ENCODE peak calls at places on chromosomes 12 and 14, in five cellular contexts. M is GM12878, O is K562, T is SK-N-SH, I is HepG2. S is an unnamed sample.

GRCh38 chr12:6165418-6165817 is 34.8 kb upstream of the CD9 start:
- DNase-seq in M (no peak), O (no peak), T (no peak), I (no peak), S (no peak)

GRCh38 chr12:64534672-64535199 is 75.6 kb upstream of the RASSF3 start:
- DNase-seq in M (no peak), O (no peak), T (no peak), I (no peak), S (no peak)

GRCh38 chr14:104657114-104657524 is 32.3 kb upstream of the INF2 start:
- DNase-seq in M (no peak), O (no peak), T (peak), I (no peak), S (no peak)

GRCh38 chr14:51094282-51094821 is 553 bp downstream of the TRIM9 start:
- DNase-seq in M (no peak), O (no peak), T (peak), I (no peak), S (no peak)

GRCh38 chr12:104816845-104817503 is 141.1 kb downstream of the SLC41A2 start:
- DNase-seq in M (no peak), O (no peak), T (no peak), I (no peak), S (no peak)

GRCh38 chr14:58668848-58669480 is 31.2 kb downstream of the DACT1 start:
- DNase-seq in M (no peak), O (no peak), T (no peak), I (no peak), S (no peak)

GRCh38 chr12:49741882-49742620 is 694 bp downstream of the TMBIM6 start:
- DNase-seq in M (peak), O (peak), T (peak), I (peak), S (peak)

GRCh38 chr12:123250471-123251383 is 17.5 kb downstream of the MTRFR start:
- DNase-seq in M (no peak), O (peak), T (no peak), I (peak), S (peak)

GRCh38 chr12:14256139-14256538 is 109.3 kb upstream of the ATF7IP start:
- DNase-seq in M (no peak), O (no peak), T (no peak), I (no peak), S (no peak)

GRCh38 chr12:25843976-25844375 is 114.5 kb upstream of the RASSF8 start:
- DNase-seq in M (no peak), O (no peak), T (no peak), I (no peak), S (no peak)

GRCh38 chr12:84506317-84506716 is 406.3 kb downstream of the SLC6A15 start:
- DNase-seq in M (no peak), O (no peak), T (no peak), I (no peak), S (no peak)

GRCh38 chr12:115177899-115178298 is 493.9 kb upstream of the TBX3 start:
- DNase-seq in M (no peak), O (no peak), T (no peak), I (no peak), S (no peak)

GRCh38 chr12:115172521-115172920 is 488.5 kb upstream of the TBX3 start:
- DNase-seq in M (no peak), O (no peak), T (no peak), I (no peak), S (no peak)

GRCh38 chr12:115174928-115175327 is 491.0 kb upstream of the TBX3 start:
- DNase-seq in M (no peak), O (no peak), T (peak), I (no peak), S (no peak)

GRCh38 chr12:115182239-115182638 is 498.3 kb upstream of the TBX3 start:
- DNase-seq in M (no peak), O (no peak), T (no peak), I (no peak), S (no peak)

GRCh38 chr12:115176741-115177400 is 492.9 kb upstream of the TBX3 start:
- DNase-seq in M (no peak), O (no peak), T (peak), I (no peak), S (no peak)
- TF ChIP-seq JUND in M (no peak), O (no peak), T (no peak), I (no peak), S (no peak)

GRCh38 chr12:28110329-28110728 is 79.9 kb upstream of the CCDC91 start:
- DNase-seq in M (no peak), O (no peak), T (no peak), I (no peak), S (no peak)
- TF ChIP-seq ZBTB33 in M (no peak), O (no peak), T (no peak), I (no peak), S (no peak)

DNA sequence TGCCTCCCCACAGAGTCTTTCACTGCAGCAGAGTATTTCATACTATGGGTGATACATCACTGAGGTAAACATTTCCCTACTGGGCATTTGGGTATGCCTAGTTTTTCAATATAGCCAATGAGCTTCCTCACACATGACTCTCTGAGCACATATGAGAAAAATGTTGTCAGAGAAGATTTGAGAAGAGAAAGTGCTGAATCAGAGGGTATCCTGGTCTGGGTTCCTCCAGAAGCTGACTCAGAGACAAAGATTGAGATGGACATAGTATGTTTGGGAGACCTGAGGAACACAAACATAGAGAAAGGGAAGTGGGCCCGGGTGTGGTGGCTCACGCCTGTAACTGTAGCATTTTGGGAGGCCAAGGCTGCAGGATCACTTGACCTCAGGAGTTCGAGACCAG is 12.6 kb downstream of the SLC8B1 start:
- DNase-seq in M (no peak), O (no peak), T (no peak), I (no peak), S (no peak)
- TF ChIP-seq JUND in M (no peak), O (no peak), T (no peak), I (no peak), S (no peak)

DNA sequence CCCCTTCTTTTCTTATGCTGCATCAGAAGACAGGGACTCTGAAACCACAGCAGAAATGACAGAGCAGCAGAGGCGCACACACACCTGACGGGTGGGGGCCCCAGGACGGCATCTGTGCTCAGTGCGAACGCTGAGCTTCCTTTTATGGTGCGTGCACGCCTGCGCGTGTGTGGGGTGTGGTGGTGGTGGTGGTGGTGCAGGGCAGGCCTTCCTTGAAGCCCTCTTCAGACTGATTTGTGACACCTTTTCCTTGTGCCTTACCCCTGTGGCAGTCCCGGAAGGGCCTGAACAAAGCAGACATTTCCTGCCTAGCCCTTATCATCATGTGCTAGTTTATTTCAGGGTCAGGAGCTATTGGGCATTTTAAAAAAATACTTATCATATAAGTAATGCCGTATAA is 75.7 kb downstream of the TSPAN9 start:
- DNase-seq in M (no peak), O (no peak), T (no peak), I (no peak), S (no peak)
- TF ChIP-seq ZBTB33 in M (no peak), O (no peak), T (no peak), I (no peak), S (no peak)

GRCh38 chr14:39682000-39682399 is 249.8 kb upstream of the FBXO33 start:
- DNase-seq in M (no peak), O (no peak), T (no peak), I (no peak), S (no peak)

GRCh38 chr14:39683711-39684110 is 251.5 kb upstream of the FBXO33 start:
- DNase-seq in M (no peak), O (no peak), T (no peak), I (no peak), S (no peak)

GRCh38 chr14:39680777-39681176 is 248.5 kb upstream of the FBXO33 start:
- DNase-seq in M (peak), O (no peak), T (no peak), I (no peak), S (no peak)

GRCh38 chr14:39682563-39682962 is 250.3 kb upstream of the FBXO33 start:
- DNase-seq in M (no peak), O (no peak), T (no peak), I (no peak), S (no peak)
- TF ChIP-seq JUND in M (no peak), O (no peak), T (no peak), I (no peak), S (no peak)

DNA sequence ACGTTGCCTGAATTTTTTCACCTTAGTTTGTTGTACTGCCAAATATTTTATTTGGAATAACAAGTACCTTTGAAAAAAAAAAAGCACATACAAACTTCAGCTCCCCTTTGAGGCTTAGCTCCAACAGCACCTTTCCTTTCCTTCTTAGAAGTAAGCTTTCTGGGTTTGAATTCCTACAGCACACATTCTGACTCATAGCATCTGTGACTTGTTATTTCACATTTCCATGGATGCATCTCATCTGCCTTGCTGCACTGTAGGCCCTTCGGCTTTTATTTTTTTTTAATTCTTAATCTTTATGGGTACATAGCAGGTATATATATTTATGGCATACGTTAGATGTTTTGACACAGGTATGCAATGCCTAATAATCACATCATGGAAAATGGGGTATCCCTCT is 7.2 kb downstream of the LGALS3 start:
- DNase-seq in M (no peak), O (no peak), T (no peak), I (no peak), S (no peak)
- TF ChIP-seq ZBTB33 in M (no peak), O (no peak), T (no peak), I (no peak), S (no peak)

S was measured in HCT116.